ENCODE peak calls at places on chromosomes 7 and 10, in seven cellular contexts. C, B, L, H, Z, F and G are unnamed samples.

GRCh38 chr10:77038412-77038806 is 599.2 kb downstream of the KCNMA1 start:
- DNase-seq in C (no peak), B (no peak), L (no peak), H (no peak), Z (no peak), F (no peak), G (no peak)

GRCh38 chr7:52472006-52472405 is 563.4 kb upstream of the POM121L12 start:
- DNase-seq in C (no peak), B (no peak), L (no peak), H (no peak), Z (no peak), F (no peak), G (no peak)

GRCh38 chr10:49308881-49309280 is 9.9 kb downstream of the C10orf71 start:
- DNase-seq in C (no peak), B (no peak), L (no peak), H (no peak), Z (no peak), F (no peak), G (no peak)

GRCh38 chr7:129779602-129780256 is 168.2 kb downstream of the NRF1 start:
- DNase-seq in C (no peak), B (no peak), L (no peak), H (no peak), Z (no peak), F (no peak), G (peak; percentile 96)

GRCh38 chr7:4774804-4775280 is 581 bp upstream of the AP5Z1 start:
- DNase-seq in C (peak; percentile 41), B (peak; percentile 85), L (no peak), H (peak; percentile 25), Z (peak; percentile 29), F (peak; percentile 79), G (peak; percentile 97)

GRCh38 chr7:151008143-151008510 is 16.2 kb downstream of the ATG9B start:
- DNase-seq in C (no peak), B (no peak), L (no peak), H (no peak), Z (no peak), F (peak; percentile 47), G (peak; percentile 81)

GRCh38 chr7:111958889-111959288 is 247.3 kb downstream of the DOCK4 start:
- DNase-seq in C (no peak), B (no peak), L (no peak), H (peak; percentile 12), Z (no peak), F (no peak), G (no peak)

GRCh38 chr7:67918158-67918557 is 921.5 kb downstream of the TYW1 start:
- DNase-seq in C (no peak), B (no peak), L (no peak), H (no peak), Z (no peak), F (no peak), G (no peak)

GRCh38 chr10:94677691-94678090 is 5.8 kb upstream of the CYP2C18 start:
- DNase-seq in C (peak; percentile 67), B (no peak), L (no peak), H (no peak), Z (no peak), F (no peak), G (no peak)

GRCh38 chr10:130300608-130301025 is 164.4 kb downstream of the GLRX3 start:
- DNase-seq in C (no peak), B (no peak), L (no peak), H (peak; percentile 6), Z (no peak), F (no peak), G (peak; percentile 61)

GRCh38 chr7:100689230-100690135 is 4.6 kb downstream of the GIGYF1 start:
- DNase-seq in C (no peak), B (no peak), L (no peak), H (no peak), Z (no peak), F (no peak), G (peak; percentile 58)

GRCh38 chr7:90568213-90568612 is 27.9 kb upstream of the CDK14 start:
- DNase-seq in C (no peak), B (no peak), L (no peak), H (no peak), Z (no peak), F (no peak), G (no peak)

GRCh38 chr7:5586963-5587348 is 163.3 kb upstream of the TNRC18 start:
- DNase-seq in C (no peak), B (no peak), L (no peak), H (no peak), Z (no peak), F (no peak), G (peak; percentile 69)

GRCh38 chr10:50604049-50604640 is 19.6 kb downstream of the SGMS1 start:
- DNase-seq in C (no peak), B (no peak), L (no peak), H (no peak), Z (no peak), F (peak; percentile 78), G (no peak)

GRCh38 chr7:17497136-17497535 is 198.7 kb downstream of the AHR start:
- DNase-seq in C (no peak), B (peak; percentile 21), L (no peak), H (no peak), Z (no peak), F (peak; percentile 41), G (no peak)

GRCh38 chr7:36040679-36041078 is 112.4 kb upstream of the EEPD1 start:
- DNase-seq in C (no peak), B (peak; percentile 66), L (no peak), H (no peak), Z (no peak), F (peak; percentile 72), G (peak; percentile 88)

GRCh38 chr10:100730739-100731602 is 14.4 kb upstream of the PAX2 start:
- DNase-seq in C (peak; percentile 58), B (peak; percentile 31), L (no peak), H (no peak), Z (no peak), F (peak; percentile 26), G (peak; percentile 93)

GRCh38 chr10:67971311-67971710 is 86.9 kb downstream of the SIRT1 start:
- DNase-seq in C (no peak), B (no peak), L (no peak), H (no peak), Z (no peak), F (no peak), G (no peak)

GRCh38 chr10:133186416-133187090 is 26.5 kb downstream of the KNDC1 start:
- DNase-seq in C (no peak), B (peak; percentile 4), L (no peak), H (no peak), Z (no peak), F (no peak), G (no peak)
- H3K4me3 ChIP-seq in C (no peak overlapping the region), B (no peak overlapping the region), L (no peak overlapping the region), H (no peak overlapping the region), Z (no peak overlapping the region), F (no peak overlapping the region), G (no peak overlapping the region)

DNA sequence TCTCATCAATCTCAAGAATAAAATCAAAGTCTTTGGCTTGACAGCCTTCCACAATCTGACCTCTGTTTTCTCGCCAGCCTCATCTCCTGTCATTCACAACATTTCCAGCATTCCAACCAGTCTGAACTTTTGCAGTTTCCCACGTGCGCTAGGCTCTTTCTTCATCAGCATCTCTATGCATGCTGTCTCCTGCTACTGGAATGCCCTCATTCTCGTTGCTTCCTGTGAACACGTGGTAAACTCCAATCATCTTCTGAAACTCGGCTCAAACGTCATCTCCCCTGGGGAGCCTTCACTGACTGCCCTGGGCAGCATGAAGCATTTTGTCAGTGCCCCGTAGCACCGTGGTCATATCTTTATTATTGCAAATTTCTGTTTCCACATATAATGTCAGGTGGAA is 12.2 kb upstream of the RSBN1L start:
- DNase-seq in C (peak; percentile 16), B (peak; percentile 98), L (no peak), H (no peak), Z (peak; percentile 38), F (peak; percentile 79), G (peak; percentile 35)
- H3K4me3 ChIP-seq in C (no peak overlapping the region), B (no peak overlapping the region), L (no peak overlapping the region), H (no peak overlapping the region), Z (no peak overlapping the region), F (no peak overlapping the region), G (no peak overlapping the region)

GRCh38 chr10:26214538-26215461 is 1.8 kb upstream of the GAD2 start:
- DNase-seq in C (no peak), B (no peak), L (no peak), H (no peak), Z (no peak), F (no peak), G (peak; percentile 47)
- H3K4me3 ChIP-seq in C (no peak overlapping the region), B (no peak overlapping the region), L (no peak overlapping the region), H (no peak overlapping the region), Z (no peak overlapping the region), F (no peak overlapping the region), G (no peak overlapping the region)

DNA sequence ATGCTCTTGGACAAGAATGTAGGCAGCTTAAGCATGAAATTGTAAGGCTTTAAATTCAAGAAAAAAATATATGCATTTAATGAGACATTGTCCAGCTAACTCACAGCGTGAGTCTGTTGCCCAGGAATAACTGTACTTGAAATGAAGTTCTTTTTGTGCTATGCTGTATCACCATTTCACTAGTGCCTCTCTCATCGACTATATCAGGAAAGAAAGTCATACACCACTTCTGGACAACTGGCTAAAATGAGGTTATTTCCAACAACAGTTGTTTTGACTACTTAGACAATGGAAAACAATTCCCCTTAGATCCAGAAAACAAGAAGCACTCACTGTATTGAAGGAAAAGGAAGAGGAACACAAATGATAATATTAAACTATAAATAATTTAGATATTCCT is 251.8 kb downstream of the CRPPA start:
- DNase-seq in C (no peak), B (no peak), L (no peak), H (no peak), Z (no peak), F (no peak), G (no peak)
- H3K4me3 ChIP-seq in C (no peak overlapping the region), B (no peak overlapping the region), L (no peak overlapping the region), H (no peak overlapping the region), Z (no peak overlapping the region), F (no peak overlapping the region), G (no peak overlapping the region)

DNA sequence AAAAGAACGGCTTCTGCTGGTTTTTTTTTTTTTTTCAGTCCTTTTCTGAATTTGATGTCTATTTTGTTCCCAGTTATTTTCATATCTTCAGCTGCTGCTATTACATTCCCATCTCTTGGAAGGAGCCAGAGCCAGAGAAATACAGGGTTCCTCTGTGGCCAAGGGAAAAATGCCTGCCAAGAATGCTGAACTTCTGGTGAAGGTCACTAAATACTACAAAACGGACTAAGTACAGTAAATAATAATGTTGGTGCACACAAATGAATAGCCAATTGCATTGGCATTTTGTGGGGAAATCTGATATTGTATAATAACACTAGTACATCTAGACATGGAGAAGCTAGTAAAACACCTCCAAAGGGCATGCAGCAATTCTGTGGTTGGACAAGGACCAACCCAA is 56.3 kb upstream of the ZEB1 start:
- DNase-seq in C (no peak), B (peak; percentile 61), L (no peak), H (peak; percentile 36), Z (peak; percentile 55), F (peak; percentile 95), G (peak; percentile 42)
- H3K4me3 ChIP-seq in C (no peak overlapping the region), B (no peak overlapping the region), L (no peak overlapping the region), H (no peak overlapping the region), Z (no peak overlapping the region), F (no peak overlapping the region), G (peak overlapping the region; percentile 40)